ENCODE peak calls at places on chromosome 10, in eight cellular contexts. One of them, this sample, is unnamed.

GRCh38 chr10:119772347-119772746 is 46.5 kb downstream of the INPP5F start:
- DNase-seq in breast epithelium: no peak
- DNase-seq in stomach: no peak
- DNase-seq in Panc1: no peak
- DNase-seq in IMR-90: no peak
- DNase-seq in tibial artery: no peak
- DNase-seq in heart right ventricle: no peak
- DNase-seq in cardiac muscle cell: no peak
- DNase-seq in this sample: no peak

GRCh38 chr10:102710604-102711003 is 3.6 kb downstream of the ARL3 start:
- DNase-seq in breast epithelium: no peak
- DNase-seq in stomach: no peak
- DNase-seq in Panc1: no peak
- DNase-seq in IMR-90: peak; percentile 89
- DNase-seq in tibial artery: no peak
- DNase-seq in heart right ventricle: no peak
- DNase-seq in cardiac muscle cell: no peak
- DNase-seq in this sample: no peak

GRCh38 chr10:124447741-124448466 is 1.9 kb downstream of the NKX1-2 start:
- DNase-seq in breast epithelium: no peak
- DNase-seq in stomach: no peak
- DNase-seq in Panc1: no peak
- DNase-seq in IMR-90: no peak
- DNase-seq in tibial artery: no peak
- DNase-seq in heart right ventricle: no peak
- DNase-seq in cardiac muscle cell: peak; percentile 44
- DNase-seq in this sample: no peak

GRCh38 chr10:132433671-132434340 is 36.8 kb downstream of the PWWP2B start:
- DNase-seq in breast epithelium: no peak
- DNase-seq in stomach: no peak
- DNase-seq in Panc1: no peak
- DNase-seq in IMR-90: no peak
- DNase-seq in tibial artery: no peak
- DNase-seq in heart right ventricle: no peak
- DNase-seq in cardiac muscle cell: no peak
- DNase-seq in this sample: no peak

GRCh38 chr10:63522129-63522687 is 1.0 kb downstream of the REEP3 start:
- DNase-seq in breast epithelium: no peak
- DNase-seq in stomach: no peak
- DNase-seq in Panc1: no peak
- DNase-seq in IMR-90: peak; percentile 47
- DNase-seq in tibial artery: no peak
- DNase-seq in heart right ventricle: no peak
- DNase-seq in cardiac muscle cell: no peak
- DNase-seq in this sample: no peak

GRCh38 chr10:113454341-113455061 is 98.4 kb upstream of the HABP2 start:
- DNase-seq in breast epithelium: no peak
- DNase-seq in stomach: peak; percentile 67
- DNase-seq in Panc1: no peak
- DNase-seq in IMR-90: peak; percentile 12
- DNase-seq in tibial artery: peak; percentile 72
- DNase-seq in heart right ventricle: peak; percentile 27
- DNase-seq in cardiac muscle cell: peak; percentile 58
- DNase-seq in this sample: peak; percentile 68

GRCh38 chr10:62082270-62082669 is 180.8 kb downstream of the ARID5B start:
- DNase-seq in breast epithelium: no peak
- DNase-seq in stomach: no peak
- DNase-seq in Panc1: no peak
- DNase-seq in IMR-90: no peak
- DNase-seq in tibial artery: no peak
- DNase-seq in heart right ventricle: no peak
- DNase-seq in cardiac muscle cell: no peak
- DNase-seq in this sample: no peak

GRCh38 chr10:27911006-27911405 is 87.9 kb downstream of the ODAD2 start:
- DNase-seq in breast epithelium: no peak
- DNase-seq in stomach: no peak
- DNase-seq in Panc1: no peak
- DNase-seq in IMR-90: no peak
- DNase-seq in tibial artery: no peak
- DNase-seq in heart right ventricle: no peak
- DNase-seq in cardiac muscle cell: no peak
- DNase-seq in this sample: no peak

GRCh38 chr10:78413294-78414055 is 379.8 kb downstream of the RPS24 start:
- DNase-seq in breast epithelium: no peak
- DNase-seq in stomach: peak; percentile 19
- DNase-seq in Panc1: no peak
- DNase-seq in IMR-90: peak; percentile 31
- DNase-seq in tibial artery: peak; percentile 41
- DNase-seq in heart right ventricle: no peak
- DNase-seq in cardiac muscle cell: no peak
- DNase-seq in this sample: no peak

GRCh38 chr10:35232509-35232908 is 103.8 kb upstream of the CCNY start:
- DNase-seq in breast epithelium: no peak
- DNase-seq in stomach: no peak
- DNase-seq in Panc1: no peak
- DNase-seq in IMR-90: no peak
- DNase-seq in tibial artery: no peak
- DNase-seq in heart right ventricle: no peak
- DNase-seq in cardiac muscle cell: no peak
- DNase-seq in this sample: no peak

GRCh38 chr10:99633832-99634231 is 13.6 kb upstream of the SLC25A28 start:
- DNase-seq in breast epithelium: no peak
- DNase-seq in stomach: no peak
- DNase-seq in Panc1: no peak
- DNase-seq in IMR-90: no peak
- DNase-seq in tibial artery: no peak
- DNase-seq in heart right ventricle: no peak
- DNase-seq in cardiac muscle cell: no peak
- DNase-seq in this sample: no peak

GRCh38 chr10:73873163-73873842 is 1.1 kb downstream of the CAMK2G start:
- DNase-seq in breast epithelium: no peak
- DNase-seq in stomach: no peak
- DNase-seq in Panc1: no peak
- DNase-seq in IMR-90: no peak
- DNase-seq in tibial artery: no peak
- DNase-seq in heart right ventricle: no peak
- DNase-seq in cardiac muscle cell: no peak
- DNase-seq in this sample: no peak

GRCh38 chr10:30637881-30638467 is 8.4 kb upstream of the LYZL2 start:
- DNase-seq in breast epithelium: no peak
- DNase-seq in stomach: no peak
- DNase-seq in Panc1: peak; percentile 59
- DNase-seq in IMR-90: peak; percentile 96
- DNase-seq in tibial artery: no peak
- DNase-seq in heart right ventricle: no peak
- DNase-seq in cardiac muscle cell: no peak
- DNase-seq in this sample: no peak

GRCh38 chr10:101576229-101576863 is 11.7 kb downstream of the POLL start:
- DNase-seq in breast epithelium: no peak
- DNase-seq in stomach: no peak
- DNase-seq in Panc1: no peak
- DNase-seq in IMR-90: peak; percentile 38
- DNase-seq in tibial artery: no peak
- DNase-seq in heart right ventricle: no peak
- DNase-seq in cardiac muscle cell: no peak
- DNase-seq in this sample: no peak

GRCh38 chr10:89580243-89580642 is 44.8 kb upstream of the SLC16A12 start:
- DNase-seq in breast epithelium: no peak
- DNase-seq in stomach: no peak
- DNase-seq in Panc1: no peak
- DNase-seq in IMR-90: no peak
- DNase-seq in tibial artery: no peak
- DNase-seq in heart right ventricle: no peak
- DNase-seq in cardiac muscle cell: no peak
- DNase-seq in this sample: no peak

GRCh38 chr10:104297697-104298660 is 29.0 kb downstream of the GSTO2 start:
- DNase-seq in breast epithelium: no peak
- DNase-seq in stomach: no peak
- DNase-seq in Panc1: no peak
- DNase-seq in IMR-90: peak; percentile 89
- DNase-seq in tibial artery: no peak
- DNase-seq in heart right ventricle: no peak
- DNase-seq in cardiac muscle cell: peak; percentile 61
- DNase-seq in this sample: no peak

GRCh38 chr10:110525349-110526260 is 27.9 kb downstream of the DUSP5 start:
- DNase-seq in breast epithelium: no peak
- DNase-seq in stomach: no peak
- DNase-seq in Panc1: no peak
- DNase-seq in IMR-90: peak; percentile 80
- DNase-seq in tibial artery: no peak
- DNase-seq in heart right ventricle: no peak
- DNase-seq in cardiac muscle cell: no peak
- DNase-seq in this sample: no peak

GRCh38 chr10:35642023-35642792 is at the start of gene FZD8:
- DNase-seq in breast epithelium: peak; percentile 89
- DNase-seq in stomach: peak; percentile 94
- DNase-seq in Panc1: no peak
- DNase-seq in IMR-90: peak; percentile 90
- DNase-seq in tibial artery: peak; percentile 95
- DNase-seq in heart right ventricle: peak; percentile 92
- DNase-seq in cardiac muscle cell: peak; percentile 98
- DNase-seq in this sample: peak; percentile 93

GRCh38 chr10:13759167-13759566 is 172.4 kb downstream of the PRPF18 start:
- DNase-seq in breast epithelium: no peak
- DNase-seq in stomach: no peak
- DNase-seq in Panc1: no peak
- DNase-seq in IMR-90: peak; percentile 23
- DNase-seq in tibial artery: no peak
- DNase-seq in heart right ventricle: no peak
- DNase-seq in cardiac muscle cell: no peak
- DNase-seq in this sample: no peak

GRCh38 chr10:60868946-60869345 is 75.0 kb downstream of the RHOBTB1 start:
- DNase-seq in breast epithelium: no peak
- DNase-seq in stomach: no peak
- DNase-seq in Panc1: no peak
- DNase-seq in IMR-90: no peak
- DNase-seq in tibial artery: no peak
- DNase-seq in heart right ventricle: no peak
- DNase-seq in cardiac muscle cell: no peak
- DNase-seq in this sample: no peak
- H3K4me1 ChIP-seq in breast epithelium: no peaks in the 10 kb centered on the region
- H3K4me1 ChIP-seq in stomach: no peaks in the 10 kb centered on the region
- H3K4me1 ChIP-seq in Panc1: no peaks in the 10 kb centered on the region
- H3K4me1 ChIP-seq in IMR-90: no peaks in the 10 kb centered on the region
- H3K4me1 ChIP-seq in tibial artery: no peaks in the 10 kb centered on the region
- H3K4me1 ChIP-seq in heart right ventricle: no peaks in the 10 kb centered on the region
- H3K4me1 ChIP-seq in cardiac muscle cell: no peaks in the 10 kb centered on the region
- H3K4me1 ChIP-seq in this sample: no peaks in the 10 kb centered on the region

DNA sequence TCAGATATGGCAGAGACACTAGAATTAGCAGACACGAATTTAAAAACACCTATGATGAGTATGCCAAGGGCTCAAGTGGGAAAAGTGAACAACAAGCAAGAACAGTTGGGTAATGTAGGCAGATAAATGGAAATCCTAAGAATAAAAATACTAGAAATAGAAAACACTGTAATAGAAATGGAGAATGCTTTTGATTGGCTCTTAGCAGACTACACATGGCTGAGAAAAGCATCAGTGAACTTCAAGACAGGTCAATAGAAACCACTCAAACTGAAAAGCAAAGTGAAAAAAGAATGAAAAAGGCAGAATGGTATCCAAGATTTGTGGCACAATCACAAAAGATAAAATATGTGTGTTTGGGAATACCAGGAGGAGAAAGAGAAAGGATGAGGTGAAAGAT is 82.3 kb downstream of the WDR37 start:
- DNase-seq in breast epithelium: no peak
- DNase-seq in stomach: no peak
- DNase-seq in Panc1: no peak
- DNase-seq in IMR-90: no peak
- DNase-seq in tibial artery: no peak
- DNase-seq in heart right ventricle: no peak
- DNase-seq in cardiac muscle cell: no peak
- DNase-seq in this sample: no peak
- TF ChIP-seq CTCF in breast epithelium: no peak
- TF ChIP-seq CTCF in stomach: no peak
- TF ChIP-seq CTCF in Panc1: no peak
- TF ChIP-seq CTCF in IMR-90: no peak
- TF ChIP-seq CTCF in tibial artery: no peak
- TF ChIP-seq CTCF in heart right ventricle: no peak
- TF ChIP-seq CTCF in cardiac muscle cell: no peak
- TF ChIP-seq CTCF in this sample: no peak

GRCh38 chr10:5364916-5365434 is at the start of gene UCN3:
- DNase-seq in breast epithelium: no peak
- DNase-seq in stomach: no peak
- DNase-seq in Panc1: no peak
- DNase-seq in IMR-90: no peak
- DNase-seq in tibial artery: no peak
- DNase-seq in heart right ventricle: no peak
- DNase-seq in cardiac muscle cell: no peak
- DNase-seq in this sample: no peak

GRCh38 chr10:5360318-5360915 is 4.3 kb upstream of the UCN3 start:
- DNase-seq in breast epithelium: no peak
- DNase-seq in stomach: no peak
- DNase-seq in Panc1: no peak
- DNase-seq in IMR-90: no peak
- DNase-seq in tibial artery: no peak
- DNase-seq in heart right ventricle: no peak
- DNase-seq in cardiac muscle cell: no peak
- DNase-seq in this sample: no peak

GRCh38 chr10:5364365-5364764 is 401 bp upstream of the UCN3 start:
- DNase-seq in breast epithelium: no peak
- DNase-seq in stomach: no peak
- DNase-seq in Panc1: no peak
- DNase-seq in IMR-90: no peak
- DNase-seq in tibial artery: no peak
- DNase-seq in heart right ventricle: no peak
- DNase-seq in cardiac muscle cell: no peak
- DNase-seq in this sample: no peak

GRCh38 chr10:5362873-5363272 is 1.9 kb upstream of the UCN3 start:
- DNase-seq in breast epithelium: no peak
- DNase-seq in stomach: no peak
- DNase-seq in Panc1: no peak
- DNase-seq in IMR-90: no peak
- DNase-seq in tibial artery: no peak
- DNase-seq in heart right ventricle: no peak
- DNase-seq in cardiac muscle cell: no peak
- DNase-seq in this sample: no peak

DNA sequence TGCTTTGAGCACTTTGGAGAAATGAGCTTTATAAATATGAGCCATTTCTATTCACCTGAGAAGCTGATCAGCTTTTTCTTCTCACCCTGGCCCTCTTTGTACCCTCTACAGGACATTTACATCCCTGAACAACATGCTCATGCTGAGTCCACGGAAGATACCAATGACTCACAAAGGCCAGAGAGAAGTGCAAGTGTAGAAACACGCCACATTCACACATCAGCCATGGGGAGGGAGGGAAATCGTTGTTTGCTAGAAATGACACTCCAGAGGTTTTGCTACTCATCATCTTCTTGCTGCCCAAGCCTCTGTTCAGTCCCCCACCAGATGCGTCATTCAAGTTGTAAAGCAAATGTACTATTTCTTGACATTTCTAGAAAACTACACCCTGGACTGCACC is 2.8 kb upstream of the UCN3 start:
- DNase-seq in breast epithelium: no peak
- DNase-seq in stomach: no peak
- DNase-seq in Panc1: no peak
- DNase-seq in IMR-90: no peak
- DNase-seq in tibial artery: no peak
- DNase-seq in heart right ventricle: no peak
- DNase-seq in cardiac muscle cell: no peak
- DNase-seq in this sample: no peak
- H3K4me3 ChIP-seq in breast epithelium: no peak overlapping the region
- H3K4me3 ChIP-seq in stomach: no peak overlapping the region
- H3K4me3 ChIP-seq in Panc1: no peak overlapping the region
- H3K4me3 ChIP-seq in IMR-90: no peak overlapping the region
- H3K4me3 ChIP-seq in tibial artery: no peak overlapping the region
- H3K4me3 ChIP-seq in heart right ventricle: no peak overlapping the region
- H3K4me3 ChIP-seq in cardiac muscle cell: no peak overlapping the region
- H3K4me3 ChIP-seq in this sample: no peak overlapping the region

GRCh38 chr10:72736881-72737280 is 44.9 kb downstream of the MCU start:
- DNase-seq in breast epithelium: no peak
- DNase-seq in stomach: no peak
- DNase-seq in Panc1: no peak
- DNase-seq in IMR-90: peak; percentile 74
- DNase-seq in tibial artery: no peak
- DNase-seq in heart right ventricle: no peak
- DNase-seq in cardiac muscle cell: no peak
- DNase-seq in this sample: no peak
- H3K4me1 ChIP-seq in breast epithelium: no peaks in the 10 kb centered on the region
- H3K4me1 ChIP-seq in stomach: peaks cover 85% of the 10 kb centered on the region
- H3K4me1 ChIP-seq in Panc1: peaks cover 5% of the 10 kb centered on the region
- H3K4me1 ChIP-seq in IMR-90: peaks cover 18% of the 10 kb centered on the region
- H3K4me1 ChIP-seq in tibial artery: peaks cover 75% of the 10 kb centered on the region
- H3K4me1 ChIP-seq in heart right ventricle: peaks cover 47% of the 10 kb centered on the region
- H3K4me1 ChIP-seq in cardiac muscle cell: peaks cover 33% of the 10 kb centered on the region
- H3K4me1 ChIP-seq in this sample: peaks cover 58% of the 10 kb centered on the region